ENCODE peak calls at places on chromosome 5, in four cellular contexts. One of them, this sample, is unnamed.

GRCh38 chr5:81268797-81269196 is 32.6 kb upstream of the ZCCHC9 start:
- DNase-seq in H9: no peak
- DNase-seq in IMR-90: peak; percentile 88
- DNase-seq in mesendoderm: no peak
- DNase-seq in this sample: no peak

GRCh38 chr5:80960531-80961375 is 590 bp downstream of the RASGRF2 start:
- DNase-seq in IMR-90: peak; percentile 21
- DNase-seq in mesendoderm: peak; percentile 55
- DNase-seq in H9: peak; percentile 47
- DNase-seq in this sample: peak; percentile 29

GRCh38 chr5:100755435-100755834 is 147.6 kb downstream of the ST8SIA4 start:
- DNase-seq in mesendoderm: no peak
- DNase-seq in H9: no peak
- DNase-seq in IMR-90: peak; percentile 10
- DNase-seq in this sample: no peak

GRCh38 chr5:178786424-178786823 is 56.0 kb upstream of the ZNF354A start:
- DNase-seq in IMR-90: no peak
- DNase-seq in H9: no peak
- DNase-seq in mesendoderm: no peak
- DNase-seq in this sample: no peak

GRCh38 chr5:170483701-170484458 is 19.9 kb upstream of the KCNIP1 start:
- DNase-seq in H9: peak; percentile 34
- DNase-seq in mesendoderm: peak; percentile 67
- DNase-seq in IMR-90: no peak
- DNase-seq in this sample: no peak

GRCh38 chr5:74555991-74556390 is 84.5 kb downstream of the ENC1 start:
- DNase-seq in IMR-90: no peak
- DNase-seq in H9: no peak
- DNase-seq in mesendoderm: peak; percentile 97
- DNase-seq in this sample: peak; percentile 26

GRCh38 chr5:179166886-179167841 is 107.0 kb downstream of the ZNF354C start:
- DNase-seq in mesendoderm: peak; percentile 50
- DNase-seq in H9: peak; percentile 71
- DNase-seq in IMR-90: peak; percentile 27
- DNase-seq in this sample: peak; percentile 61

GRCh38 chr5:177362871-177363507 is 5.3 kb downstream of the RGS14 start:
- DNase-seq in IMR-90: no peak
- DNase-seq in H9: peak; percentile 83
- DNase-seq in mesendoderm: peak; percentile 67
- DNase-seq in this sample: peak; percentile 55

GRCh38 chr5:146203872-146204192 is 427 bp downstream of the RBM27 start:
- DNase-seq in H9: no peak
- DNase-seq in mesendoderm: no peak
- DNase-seq in IMR-90: no peak
- DNase-seq in this sample: no peak

GRCh38 chr5:180259260-180259611 is 32.6 kb downstream of the MAPK9 start:
- DNase-seq in mesendoderm: peak; percentile 47
- DNase-seq in H9: no peak
- DNase-seq in IMR-90: peak; percentile 1
- DNase-seq in this sample: no peak

GRCh38 chr5:83492331-83492730 is 20.8 kb downstream of the VCAN start:
- DNase-seq in IMR-90: no peak
- DNase-seq in H9: no peak
- DNase-seq in mesendoderm: no peak
- DNase-seq in this sample: no peak

GRCh38 chr5:146213210-146213838 is 9.9 kb downstream of the RBM27 start:
- DNase-seq in H9: no peak
- DNase-seq in mesendoderm: no peak
- DNase-seq in IMR-90: peak; percentile 4
- DNase-seq in this sample: no peak

GRCh38 chr5:34524123-34524522 is 132.0 kb upstream of the RAI14 start:
- DNase-seq in H9: no peak
- DNase-seq in IMR-90: peak; percentile 83
- DNase-seq in mesendoderm: no peak
- DNase-seq in this sample: no peak

DNA sequence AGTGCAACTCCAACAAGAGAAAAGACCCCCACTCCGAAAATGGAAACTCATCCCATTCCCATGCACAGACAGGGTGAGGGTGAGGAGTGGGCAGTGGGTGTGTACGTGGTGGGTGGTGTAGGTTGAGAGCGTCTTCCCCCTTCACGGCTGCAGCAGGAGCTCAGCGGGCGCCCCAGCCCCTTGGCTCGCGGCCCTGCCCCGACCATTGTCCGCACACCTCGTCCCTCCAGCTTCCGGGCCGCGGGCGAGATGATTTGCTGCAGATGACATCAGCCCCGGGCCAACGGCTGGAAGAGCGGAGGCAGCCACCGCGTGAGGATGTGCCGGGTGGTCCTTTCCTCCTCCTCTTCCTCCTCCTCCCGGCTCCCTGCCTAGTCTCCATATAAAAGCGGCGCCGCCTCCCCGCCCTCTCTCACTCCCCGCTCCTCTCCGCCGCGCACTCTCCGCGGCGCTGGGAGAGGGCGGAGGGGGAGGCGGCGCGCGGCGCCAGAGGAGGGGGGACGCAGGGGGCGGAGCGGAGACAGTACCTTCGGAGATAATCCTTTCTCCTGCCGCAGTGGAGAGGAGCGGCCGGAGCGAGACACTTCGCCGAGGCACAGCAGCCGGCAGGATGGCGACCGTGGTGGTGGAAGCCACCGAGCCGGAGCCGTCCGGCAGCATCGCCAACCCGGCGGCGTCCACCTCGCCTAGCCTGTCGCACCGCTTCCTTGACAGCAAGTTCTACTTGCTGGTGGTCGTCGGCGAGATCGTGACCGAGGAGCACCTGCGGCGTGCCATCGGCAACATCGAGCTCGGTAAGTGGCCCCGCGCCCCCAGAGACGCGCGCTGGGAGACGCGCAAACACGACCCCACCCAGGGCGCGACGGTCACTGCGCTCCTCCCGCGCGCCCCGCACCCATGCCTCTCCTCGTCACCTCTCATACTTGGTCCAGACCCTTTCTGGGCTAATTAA is at the start of gene MAP1B:
- DNase-seq in mesendoderm: peak; percentile 98
- DNase-seq in IMR-90: peak; percentile 73
- DNase-seq in H9: peak; percentile 97
- DNase-seq in this sample: peak; percentile 94
- H3K4ac ChIP-seq in mesendoderm: peak within 1 kb of the TSS; percentile 86
- H3K4ac ChIP-seq in IMR-90: peak within 1 kb of the TSS; percentile 96
- H3K4ac ChIP-seq in H9: no peak within 1 kb of the TSS
- H3K4ac ChIP-seq in this sample: peak within 1 kb of the TSS; percentile 90

GRCh38 chr5:133189881-133190280 is 138.1 kb downstream of the HSPA4 start:
- DNase-seq in IMR-90: no peak
- DNase-seq in H9: no peak
- DNase-seq in mesendoderm: no peak
- DNase-seq in this sample: no peak
- H2BK120ac ChIP-seq in IMR-90: no peak overlapping the region
- H2BK120ac ChIP-seq in H9: no peak overlapping the region
- H2BK120ac ChIP-seq in mesendoderm: no peak overlapping the region
- H2BK120ac ChIP-seq in this sample: no peak overlapping the region

DNA sequence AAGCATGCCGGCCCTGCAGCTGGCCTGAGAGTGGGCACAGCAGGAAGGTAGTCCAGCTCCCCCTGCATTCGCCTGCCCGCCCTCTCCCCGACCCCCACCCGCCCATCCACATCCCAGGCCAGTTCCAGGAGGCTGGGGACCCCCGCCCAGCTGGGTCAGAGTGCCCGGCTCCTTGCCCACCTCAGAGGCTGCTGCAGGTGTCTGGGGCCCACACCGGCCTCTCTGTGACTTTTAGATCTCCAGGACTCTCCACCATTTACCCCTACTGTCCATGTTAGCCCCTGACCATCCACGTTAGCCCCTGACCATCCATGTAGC is 46.3 kb upstream of the EXOC3 start:
- DNase-seq in H9: no peak
- DNase-seq in mesendoderm: no peak
- DNase-seq in IMR-90: no peak
- DNase-seq in this sample: no peak
- H3K4ac ChIP-seq in H9: no peak overlapping the region
- H3K4ac ChIP-seq in mesendoderm: no peak overlapping the region
- H3K4ac ChIP-seq in IMR-90: peak overlapping the region; percentile 100
- H3K4ac ChIP-seq in this sample: no peak overlapping the region

GRCh38 chr5:25345240-25345771 is 700.5 kb upstream of the CDH10 start:
- DNase-seq in IMR-90: no peak
- DNase-seq in mesendoderm: no peak
- DNase-seq in H9: no peak
- DNase-seq in this sample: no peak
- H2BK120ac ChIP-seq in IMR-90: no peak overlapping the region
- H2BK120ac ChIP-seq in mesendoderm: no peak overlapping the region
- H2BK120ac ChIP-seq in H9: no peak overlapping the region
- H2BK120ac ChIP-seq in this sample: no peak overlapping the region

GRCh38 chr5:175556794-175557193 is 78.4 kb downstream of the SFXN1 start:
- DNase-seq in mesendoderm: peak; percentile 67
- DNase-seq in IMR-90: no peak
- DNase-seq in H9: no peak
- DNase-seq in this sample: no peak

GRCh38 chr5:175555168-175555745 is 76.9 kb downstream of the SFXN1 start:
- DNase-seq in IMR-90: no peak
- DNase-seq in mesendoderm: no peak
- DNase-seq in H9: no peak
- DNase-seq in this sample: no peak

GRCh38 chr5:175558801-175559480 is 80.6 kb downstream of the SFXN1 start:
- DNase-seq in mesendoderm: no peak
- DNase-seq in IMR-90: no peak
- DNase-seq in H9: no peak
- DNase-seq in this sample: no peak

GRCh38 chr5:175560011-175560410 is 81.7 kb downstream of the SFXN1 start:
- DNase-seq in IMR-90: no peak
- DNase-seq in H9: no peak
- DNase-seq in mesendoderm: no peak
- DNase-seq in this sample: no peak

GRCh38 chr5:175557778-175558177 is 79.4 kb downstream of the SFXN1 start:
- DNase-seq in IMR-90: no peak
- DNase-seq in H9: peak; percentile 65
- DNase-seq in mesendoderm: no peak
- DNase-seq in this sample: no peak
- H3K4ac ChIP-seq in IMR-90: no peak overlapping the region
- H3K4ac ChIP-seq in H9: no peak overlapping the region
- H3K4ac ChIP-seq in mesendoderm: no peak overlapping the region
- H3K4ac ChIP-seq in this sample: no peak overlapping the region

This sample was measured in neuronal stem cell.